ENCODE peak calls at places on chromosomes 16 and 17, in four cellular contexts. M, Z, U and Y are unnamed samples.

GRCh38 chr16:27374794-27375499 is 27.0 kb upstream of the IL21R start:
- DNase-seq in Z (peak), U (peak), M (peak), Y (peak)

GRCh38 chr16:2663553-2664521 is 18.5 kb upstream of the KCTD5 start:
- DNase-seq in Z (no peak), M (no peak), U (no peak), Y (no peak)

GRCh38 chr17:29610395-29610794 is 12.3 kb downstream of the CORO6 start:
- DNase-seq in U (no peak), M (no peak), Z (no peak), Y (no peak)

GRCh38 chr17:62791235-62792121 is 16.6 kb downstream of the MARCHF10 start:
- DNase-seq in U (no peak), Z (no peak), M (no peak), Y (no peak)

GRCh38 chr16:78184554-78185183 is 85.2 kb downstream of the WWOX start:
- DNase-seq in M (no peak), U (no peak), Z (no peak), Y (no peak)

GRCh38 chr17:1710807-1711553 is 803 bp upstream of the TLCD2 start:
- DNase-seq in Z (no peak), M (no peak), U (no peak), Y (no peak)

GRCh38 chr16:5036228-5037156 is 2.8 kb upstream of the NAGPA start:
- DNase-seq in Z (peak), U (no peak), M (peak), Y (peak)

GRCh38 chr17:41551370-41551769 is 20.5 kb downstream of the KRT9 start:
- DNase-seq in M (no peak), Z (no peak), U (no peak), Y (no peak)

GRCh38 chr16:21614896-21615295 is 15.5 kb downstream of the METTL9 start:
- DNase-seq in M (no peak), Z (no peak), U (no peak), Y (no peak)

GRCh38 chr17:34620458-34620857 is 41.1 kb downstream of the TMEM132E start:
- DNase-seq in M (no peak), U (no peak), Z (no peak), Y (no peak)

GRCh38 chr17:34622862-34623261 is 43.5 kb downstream of the TMEM132E start:
- DNase-seq in M (no peak), U (no peak), Z (no peak), Y (no peak)

GRCh38 chr17:34626141-34626681 is 46.8 kb downstream of the TMEM132E start:
- DNase-seq in U (no peak), M (no peak), Z (no peak), Y (no peak)

GRCh38 chr17:34624767-34625389 is 45.5 kb downstream of the TMEM132E start:
- DNase-seq in U (no peak), M (no peak), Z (no peak), Y (no peak)

DNA sequence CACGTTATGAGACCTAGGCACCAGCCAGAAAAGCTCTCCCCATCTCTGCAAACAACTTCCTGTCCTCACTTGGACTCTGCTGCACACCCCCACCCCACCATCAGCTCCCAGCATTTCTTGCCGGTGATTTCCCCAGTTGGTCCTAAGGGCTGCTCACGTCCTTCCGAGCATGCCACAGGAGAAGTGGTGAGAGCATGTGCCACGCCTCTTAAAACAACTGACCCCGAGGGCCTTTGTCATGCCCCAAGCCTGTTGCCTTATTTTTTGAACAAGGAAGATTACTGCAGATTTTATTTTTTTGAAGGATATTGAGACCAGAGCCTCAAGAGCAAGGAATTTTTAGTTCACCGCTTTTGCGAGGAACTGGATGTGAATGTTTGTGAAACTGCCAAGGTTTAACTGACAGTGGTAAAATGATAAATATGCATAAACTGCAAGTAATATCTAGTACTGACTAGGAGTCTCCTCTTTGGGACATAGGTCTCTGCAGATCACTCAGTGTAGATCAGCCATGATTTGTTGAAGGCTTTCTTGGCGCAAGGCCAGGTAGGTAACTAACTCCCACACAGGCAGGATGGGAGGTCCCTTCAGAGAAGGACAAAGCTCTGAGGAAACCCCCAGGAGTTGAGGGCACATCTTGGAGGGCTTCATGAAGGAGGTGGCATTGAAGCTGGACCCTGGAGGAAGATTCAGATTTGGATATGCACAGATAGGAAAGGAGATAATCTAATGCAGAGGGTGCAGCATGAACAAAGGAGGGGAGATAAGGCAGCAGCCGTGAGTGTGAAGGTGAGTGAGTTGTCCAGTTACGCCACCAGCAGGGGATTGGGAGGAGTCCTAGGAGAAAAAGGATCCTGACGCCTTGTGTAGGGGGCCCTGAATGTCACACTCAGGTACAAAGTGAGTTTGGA is 44.7 kb downstream of the TMEM132E start:
- DNase-seq in Z (no peak), U (no peak), M (no peak), Y (no peak)
- TF ChIP-seq CTCF in Z (no peak), U (no peak), M (no peak), Y (no peak)

DNA sequence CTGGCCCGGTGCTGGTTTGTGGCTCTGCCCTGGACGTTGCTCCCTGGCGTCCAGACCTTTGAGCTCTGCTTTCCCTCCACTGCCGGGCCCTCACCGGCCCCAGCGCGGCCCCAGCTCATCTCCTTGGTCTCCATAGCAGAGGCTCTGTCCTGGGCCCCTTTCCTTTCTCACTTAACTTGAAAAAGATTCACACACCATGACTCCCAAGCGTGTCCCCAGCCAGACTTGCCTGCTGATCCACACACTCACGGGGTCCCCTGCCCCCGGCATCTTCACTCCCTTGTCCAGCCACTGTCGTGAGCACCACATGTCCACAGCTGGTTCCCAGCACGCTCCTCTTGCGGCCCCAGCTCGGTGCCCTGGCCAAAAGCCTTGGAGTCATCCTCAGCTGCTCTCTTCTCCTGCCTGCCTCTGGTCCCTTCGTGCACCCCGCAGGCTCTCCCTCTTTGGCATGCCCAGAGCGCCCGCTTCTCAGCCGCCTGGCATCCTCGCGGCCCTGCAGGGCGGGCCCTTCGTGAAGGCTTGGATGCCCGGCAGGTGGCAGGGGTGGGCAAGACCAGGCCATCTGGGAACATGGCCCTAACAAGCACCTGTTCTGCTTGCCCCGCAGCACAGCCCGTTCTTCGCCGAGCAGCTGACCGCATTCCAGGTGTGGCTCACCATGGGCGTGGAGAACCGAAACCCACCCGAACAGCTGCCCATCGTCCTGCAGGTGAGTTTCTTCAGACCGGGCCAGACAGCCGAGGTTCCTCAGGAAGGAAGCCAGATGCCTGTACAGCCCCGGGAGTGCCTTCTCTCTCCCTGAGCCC is 145.6 kb upstream of the CHMP6 start:
- DNase-seq in M (no peak), U (no peak), Z (peak), Y (no peak)
- TF ChIP-seq CTCF in M (no peak), U (no peak), Z (no peak), Y (no peak)

DNA sequence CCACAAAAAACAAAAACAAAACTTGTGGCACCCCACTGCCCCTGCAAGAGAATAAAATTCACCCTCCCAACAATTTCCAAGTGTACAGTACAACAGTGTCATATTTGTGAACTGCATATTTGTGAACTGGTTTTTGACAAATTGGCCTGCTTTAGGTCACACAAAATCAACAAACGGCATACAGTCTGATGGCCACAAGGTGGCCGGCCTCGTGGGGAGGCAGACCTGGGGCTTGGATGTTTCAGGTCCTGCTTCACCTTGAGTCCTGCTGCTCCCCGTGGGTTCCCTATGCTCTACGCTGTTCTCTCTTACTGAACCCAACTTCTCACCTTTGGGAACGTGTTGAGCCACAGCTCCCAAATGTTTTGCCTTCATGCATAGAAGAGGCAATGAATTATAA is 102.2 kb downstream of the CDK5R1 start:
- DNase-seq in Z (no peak), U (no peak), M (no peak), Y (no peak)
- TF ChIP-seq CTCF in Z (no peak), U (no peak), M (no peak), Y (no peak)

DNA sequence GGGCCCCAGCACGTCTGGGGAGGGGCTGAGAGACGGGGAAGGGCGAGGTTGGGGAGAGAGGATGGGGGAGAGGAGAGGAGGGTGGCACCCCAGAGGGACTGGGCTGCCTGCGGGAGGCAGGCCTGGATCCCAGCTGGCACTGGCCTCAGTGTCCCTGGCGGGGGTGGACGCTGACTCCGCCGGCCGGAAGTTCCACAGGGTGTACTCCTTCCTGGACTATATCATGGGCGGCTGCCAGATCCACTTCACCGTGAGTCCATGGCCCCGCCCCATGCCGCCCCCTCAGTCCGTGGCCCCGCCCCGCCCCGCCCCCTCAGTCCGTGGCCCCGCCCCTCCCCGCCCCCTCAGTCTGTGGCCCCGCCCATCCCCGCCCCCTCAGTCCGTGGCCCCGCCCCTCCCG is 11.3 kb downstream of the CPNE7 start:
- DNase-seq in M (no peak), U (peak), Z (no peak), Y (no peak)
- TF ChIP-seq CTCF in M (no peak), U (no peak), Z (no peak), Y (no peak)

DNA sequence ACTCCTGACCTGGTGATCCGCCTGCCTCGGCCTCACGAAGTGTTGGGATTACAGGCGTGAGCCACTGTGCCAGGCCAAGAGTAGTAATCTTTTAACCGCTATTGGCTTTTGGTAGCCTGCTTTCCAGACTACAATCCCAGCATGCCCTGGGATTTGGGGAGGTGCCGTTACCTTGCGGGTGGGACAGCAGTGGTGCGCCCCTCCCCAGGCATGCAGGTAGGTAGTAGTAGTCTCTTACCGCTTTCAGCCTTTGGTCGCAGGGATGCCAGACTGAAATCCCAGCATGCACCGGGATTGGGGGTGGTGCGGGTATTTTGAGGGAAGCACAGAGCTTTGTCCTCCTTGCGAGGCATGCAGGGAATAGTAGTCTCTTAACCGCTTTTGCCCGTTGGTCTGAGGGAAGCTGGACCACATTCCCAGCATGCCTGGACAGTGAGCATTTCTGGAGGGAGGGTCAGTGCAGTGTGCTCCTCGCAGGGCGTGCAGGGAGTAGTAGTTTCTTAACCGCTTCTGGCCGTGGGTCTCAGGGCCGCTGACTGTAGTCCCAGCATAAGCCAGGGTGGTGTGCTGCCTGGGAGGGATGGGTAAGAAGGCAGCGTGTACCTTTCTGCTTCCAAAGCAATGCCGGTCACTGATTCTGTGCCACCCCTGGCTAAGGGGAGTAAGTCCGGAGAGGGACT is 1686.8 kb downstream of the TP53TG3F start:
- DNase-seq in Z (peak), U (no peak), M (no peak), Y (no peak)
- TF ChIP-seq CTCF in Z (no peak), U (no peak), M (no peak), Y (no peak)

DNA sequence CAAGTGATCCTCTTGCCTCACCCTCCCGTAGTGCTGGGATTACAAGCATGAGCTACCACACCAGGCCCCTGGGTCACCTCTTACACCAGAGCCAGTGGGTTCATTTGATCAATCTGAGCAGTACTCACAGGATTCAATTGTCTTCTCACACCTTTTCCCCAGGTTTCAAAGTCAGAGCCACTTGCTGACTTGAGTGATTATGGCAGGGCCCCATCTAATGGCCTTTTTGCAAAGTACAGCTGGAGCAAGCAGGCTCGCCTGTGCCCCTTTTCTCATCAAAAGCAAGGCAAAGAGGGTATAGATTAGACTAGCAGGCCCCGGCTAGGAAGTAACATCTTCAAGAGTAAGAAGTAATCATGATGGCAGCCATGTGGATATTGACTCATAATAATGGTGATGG is 114.8 kb upstream of the NOL11 start:
- DNase-seq in Z (no peak), M (no peak), U (peak), Y (no peak)
- TF ChIP-seq CTCF in Z (peak), M (peak), U (peak), Y (no peak)

GRCh38 chr17:59845595-59846390 is 47.0 kb downstream of the TUBD1 start:
- DNase-seq in M (no peak), Z (peak), U (peak), Y (no peak)
- TF ChIP-seq CTCF in M (no peak), Z (no peak), U (no peak), Y (no peak)

GRCh38 chr16:90026135-90026534 is 6.9 kb upstream of the DBNDD1 start:
- DNase-seq in Z (no peak), U (no peak), M (no peak), Y (no peak)
- TF ChIP-seq CTCF in Z (no peak), U (no peak), M (no peak), Y (peak)

DNA sequence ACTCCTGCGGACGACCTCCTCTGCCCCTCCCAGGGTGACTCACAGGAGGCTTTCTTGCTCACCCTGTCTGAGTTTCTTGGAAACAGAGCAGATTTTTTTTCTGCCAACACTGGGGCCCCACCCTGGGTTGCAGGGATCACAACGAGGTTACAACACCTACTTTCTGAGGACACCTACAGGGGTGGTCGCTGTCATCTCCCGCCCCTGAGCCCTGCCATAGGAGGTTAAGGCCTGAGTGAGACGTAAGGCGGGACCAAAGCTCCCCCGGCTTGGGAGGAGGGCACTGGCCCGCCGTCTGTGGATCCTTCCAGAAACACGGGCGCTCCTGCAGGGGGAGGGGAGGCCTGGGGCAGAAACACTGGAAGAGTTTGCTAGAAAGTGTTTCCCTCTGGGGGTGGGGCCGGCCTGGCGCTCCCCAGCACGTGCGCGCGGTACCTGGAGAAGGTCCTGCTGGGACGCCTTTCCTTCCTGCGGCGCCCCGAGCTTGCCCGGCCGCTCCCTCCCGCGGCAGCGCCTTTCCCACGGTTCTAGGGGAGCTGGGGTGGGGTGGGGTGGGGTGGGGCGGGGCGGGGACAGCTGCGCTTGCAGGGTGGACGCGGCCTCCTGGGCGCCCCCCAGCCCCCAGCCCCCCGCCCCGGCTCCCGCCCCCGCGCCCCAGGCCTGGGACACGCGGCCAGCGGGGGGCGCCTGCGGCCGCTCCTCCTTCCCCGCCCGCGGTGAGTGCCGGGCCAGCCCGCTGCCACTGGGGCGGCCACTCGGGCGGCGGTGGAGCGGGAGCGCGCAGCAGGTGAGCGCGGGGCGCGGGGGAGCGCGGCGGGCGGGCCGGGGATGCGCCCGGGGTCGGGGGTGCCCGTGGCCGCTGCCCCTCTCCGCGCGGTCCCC is 20.7 kb upstream of the ADCY7 start:
- DNase-seq in Z (peak), M (peak), U (peak), Y (peak)
- TF ChIP-seq CTCF in Z (peak), M (peak), U (no peak), Y (peak)

DNA sequence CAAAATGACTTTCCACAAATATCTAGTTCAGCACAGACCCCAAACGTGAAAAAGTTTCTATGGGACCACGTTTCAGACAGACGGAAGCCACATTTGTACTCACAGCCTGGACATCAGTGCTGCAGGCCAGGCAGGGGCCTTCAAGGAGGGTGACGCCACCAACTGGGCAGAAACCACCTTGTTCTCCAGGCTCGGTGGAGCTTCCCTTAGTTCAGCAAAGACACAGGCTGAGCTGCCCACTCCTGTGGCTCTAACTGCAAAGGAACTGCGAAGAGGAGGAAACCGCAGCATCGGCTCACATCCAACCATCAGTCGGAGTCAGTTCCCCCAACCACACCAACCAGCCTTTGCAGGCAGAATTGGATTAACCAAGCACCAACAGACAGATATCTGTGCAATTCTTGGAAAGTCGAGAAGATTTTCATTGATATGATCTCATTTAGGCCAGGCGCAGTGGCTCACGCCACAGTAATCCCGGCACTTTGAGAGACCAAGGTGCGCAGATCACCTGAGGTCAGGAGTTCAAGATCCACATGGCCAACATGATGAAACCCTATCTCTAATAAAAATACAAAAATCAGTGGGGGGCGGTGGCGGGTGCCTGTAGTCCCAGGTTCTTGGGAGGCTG is 73.3 kb upstream of the CNEP1R1 start:
- DNase-seq in M (no peak), Z (no peak), U (no peak), Y (no peak)
- TF ChIP-seq CTCF in M (no peak), Z (no peak), U (no peak), Y (no peak)